ENCODE peak calls at places on chromosomes 2 and 18, in seven cellular contexts. W is Calu3, V is progenitor cell of endocrine pancreas, N is endothelial cell, A is AG10803, M is AG09309, U is ovary. Z is an unnamed sample.
A peak's percentile ranks its signal among the peaks of the same experiment; 100 is the strongest.

GRCh38 chr2:47039913-47040562 is 115.1 kb downstream of the STPG4 start:
- DNase-seq in M (no peak), U (no peak), A (no peak), N (no peak), W (no peak), V (no peak), Z (no peak)

GRCh38 chr2:220226541-220226940 is 599.1 kb downstream of the SLC4A3 start:
- DNase-seq in V (no peak), W (no peak), N (no peak), A (no peak), U (no peak), M (no peak), Z (no peak)

GRCh38 chr2:240947607-240948006 is 41.5 kb downstream of the CROCC2 start:
- DNase-seq in N (no peak), V (peak; percentile 8), W (no peak), A (no peak), U (no peak), M (no peak), Z (peak; percentile 66)

GRCh38 chr2:108220942-108221541 is 18.7 kb upstream of the SULT1C3 start:
- DNase-seq in V (no peak), M (no peak), U (no peak), N (no peak), W (no peak), A (no peak), Z (no peak)

GRCh38 chr2:30336978-30337841 is 105.9 kb downstream of the LBH start:
- DNase-seq in N (no peak), U (no peak), M (no peak), V (no peak), A (peak; percentile 38), W (no peak), Z (no peak)

GRCh38 chr2:48169066-48169724 is 262.9 kb upstream of the FBXO11 start:
- DNase-seq in W (no peak), N (no peak), A (no peak), M (no peak), V (no peak), U (no peak), Z (no peak)

GRCh38 chr2:65351234-65351947 is 81.0 kb downstream of the SPRED2 start:
- DNase-seq in N (no peak), U (no peak), M (no peak), V (no peak), A (no peak), W (no peak), Z (no peak)

GRCh38 chr2:151808258-151809072 is 19.8 kb downstream of the ARL5A start:
- DNase-seq in N (no peak), W (no peak), U (no peak), V (no peak), A (peak; percentile 49), M (no peak), Z (no peak)

GRCh38 chr2:229719926-229720652 is 5.7 kb upstream of the DNER start:
- DNase-seq in A (no peak), V (no peak), M (no peak), U (no peak), W (no peak), N (no peak), Z (no peak)

GRCh38 chr2:183037281-183037659 is 987 bp downstream of the NCKAP1 start:
- DNase-seq in M (no peak), V (no peak), W (no peak), N (no peak), A (peak; percentile 37), U (no peak), Z (no peak)

GRCh38 chr18:62768172-62768943 is 53.0 kb downstream of the PHLPP1 start:
- DNase-seq in N (no peak), W (no peak), V (no peak), A (no peak), M (no peak), U (no peak), Z (no peak)

GRCh38 chr2:228318218-228318617 is 136.7 kb upstream of the SPHKAP start:
- DNase-seq in V (peak; percentile 15), A (peak; percentile 17), U (no peak), W (peak; percentile 53), N (peak; percentile 64), M (no peak), Z (no peak)

GRCh38 chr2:59754336-59754735 is 799.1 kb downstream of the BCL11A start:
- DNase-seq in M (no peak), W (no peak), U (no peak), N (peak; percentile 16), V (no peak), A (no peak), Z (no peak)

GRCh38 chr2:86249843-86250402 is 50.7 kb downstream of the MRPL35 start:
- DNase-seq in A (no peak), N (no peak), W (no peak), U (no peak), M (no peak), V (no peak), Z (no peak)

GRCh38 chr2:190578158-190579057 is 43.9 kb upstream of the NEMP2 start:
- DNase-seq in A (peak; percentile 54), N (no peak), U (no peak), W (peak; percentile 39), V (no peak), M (no peak), Z (no peak)

GRCh38 chr2:145984541-145984940 is 1464.6 kb upstream of the ZEB2 start:
- DNase-seq in N (no peak), V (no peak), M (no peak), W (peak; percentile 15), A (no peak), U (no peak), Z (no peak)

GRCh38 chr2:171365232-171365631 is 68.6 kb downstream of the METTL8 start:
- DNase-seq in A (no peak), W (no peak), V (no peak), M (no peak), U (no peak), N (no peak), Z (no peak)

GRCh38 chr18:5238371-5238758 is 41.3 kb upstream of the AKAIN1 start:
- DNase-seq in U (peak; percentile 67), N (peak; percentile 59), V (peak; percentile 40), A (peak; percentile 25), W (peak; percentile 46), M (no peak), Z (peak; percentile 71)

DNA sequence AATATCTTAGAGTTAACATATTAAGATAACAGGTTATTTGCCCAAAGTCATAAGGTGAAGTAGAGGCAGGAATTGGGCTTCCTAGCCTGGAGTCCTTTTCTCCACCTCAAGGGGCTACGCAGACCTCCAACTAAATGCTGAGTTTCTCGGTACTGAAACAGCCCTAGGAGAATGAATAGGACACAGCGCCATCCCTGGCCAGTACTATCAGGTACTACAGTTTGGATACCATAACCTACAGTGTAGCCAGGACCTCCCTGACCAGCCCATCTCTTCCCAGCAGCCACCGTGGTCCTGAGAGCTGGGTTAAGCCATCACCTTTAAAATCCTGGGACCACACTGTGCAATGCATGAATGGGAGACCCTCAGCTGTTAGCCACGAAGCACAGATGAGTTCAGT is 15.7 kb downstream of the CASP8 start:
- DNase-seq in A (no peak), W (no peak), U (no peak), M (no peak), V (no peak), N (no peak), Z (no peak)
- TF ChIP-seq CTCF in A (no peak), W (no peak), U (no peak), M (no peak), V (no peak), N (peak; percentile 30), Z (no peak)

GRCh38 chr2:232888839-232889529 is 18.9 kb downstream of the SNORC start:
- DNase-seq in U (no peak), A (no peak), M (no peak), V (no peak), W (no peak), N (no peak), Z (peak; percentile 58)

GRCh38 chr2:232888099-232888836 is 18.2 kb downstream of the SNORC start:
- DNase-seq in N (no peak), U (no peak), V (no peak), W (no peak), A (no peak), M (no peak), Z (no peak)

GRCh38 chr2:232886632-232887031 is 16.6 kb downstream of the SNORC start:
- DNase-seq in A (no peak), M (no peak), W (no peak), V (no peak), N (no peak), U (no peak), Z (no peak)

GRCh38 chr2:232886176-232886575 is 16.1 kb downstream of the SNORC start:
- DNase-seq in N (no peak), U (no peak), W (no peak), A (no peak), V (no peak), M (no peak), Z (no peak)

DNA sequence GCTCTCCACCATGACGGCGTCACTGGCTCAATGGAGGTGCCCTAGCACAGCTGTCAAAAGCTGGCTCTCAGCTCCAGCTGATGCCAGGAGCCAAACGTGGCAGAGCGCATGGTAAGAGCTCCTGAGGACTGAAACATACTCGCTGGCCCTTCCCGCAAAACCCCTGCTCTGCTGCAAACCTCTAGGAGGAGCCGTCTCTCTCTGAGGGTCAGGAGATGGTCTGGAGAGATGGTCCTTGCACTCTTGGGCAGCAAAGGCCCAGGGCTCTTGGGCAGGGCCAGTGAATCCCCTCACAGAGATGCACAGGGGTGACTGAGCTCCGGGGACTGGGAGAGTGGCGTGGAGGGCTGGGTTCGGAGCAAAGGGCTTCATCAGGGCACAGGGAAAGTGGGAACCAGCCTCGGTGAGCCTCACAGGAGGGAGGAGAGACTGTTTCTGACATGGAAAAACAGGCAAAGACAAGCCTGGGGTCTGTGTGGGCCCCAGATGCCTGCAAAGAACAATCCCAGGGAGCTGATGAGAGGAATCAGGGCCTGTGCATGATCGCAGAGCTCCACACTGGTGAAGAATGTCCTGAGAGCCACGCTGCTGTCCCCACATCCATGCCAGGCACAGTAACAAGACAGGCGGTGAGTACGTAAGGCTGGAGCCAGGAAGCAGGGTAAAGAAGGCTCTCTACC is 17.2 kb downstream of the SNORC start:
- DNase-seq in A (no peak), M (no peak), V (no peak), W (no peak), N (no peak), U (no peak), Z (peak; percentile 65)
- TF ChIP-seq CTCF in A (peak; percentile 21), M (no peak), V (no peak), W (no peak), N (no peak), U (no peak), Z (no peak)

DNA sequence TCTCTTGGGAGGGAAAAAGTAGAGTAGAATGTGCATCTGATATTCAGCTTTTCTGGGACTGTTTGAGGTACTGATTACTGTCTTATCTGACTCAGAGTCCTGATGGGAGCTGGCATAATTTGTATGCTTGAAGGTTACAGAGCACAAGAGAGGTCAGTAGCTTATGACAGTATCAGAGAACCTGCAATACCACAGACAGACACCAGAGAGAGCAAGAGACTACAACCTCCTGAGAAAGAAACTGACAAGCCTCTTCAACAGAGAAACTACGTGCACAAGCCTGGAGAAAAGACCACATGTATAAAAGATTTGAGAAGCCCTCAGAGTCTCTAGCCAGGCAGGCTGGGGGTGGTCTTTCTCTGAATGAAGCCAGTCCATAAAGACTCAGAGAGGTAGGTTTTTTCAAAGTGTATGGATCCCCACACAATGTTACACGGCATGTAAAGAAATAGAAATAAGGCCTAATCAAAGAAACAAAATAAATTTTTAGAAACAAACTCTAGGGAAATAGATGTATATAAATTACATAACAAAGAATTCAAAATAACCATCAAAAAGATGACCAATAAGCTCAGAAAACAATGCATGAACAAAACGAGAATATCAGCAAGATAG is 568.3 kb downstream of the LRRTM4 start:
- DNase-seq in A (peak; percentile 1), U (no peak), N (peak; percentile 72), M (no peak), V (peak; percentile 23), W (no peak), Z (no peak)
- TF ChIP-seq CTCF in A (peak; percentile 24), U (no peak), N (peak; percentile 86), M (no peak), V (peak; percentile 88), W (no peak), Z (peak; percentile 90)

GRCh38 chr2:191839918-191840804 is 6.7 kb downstream of the CAVIN2 start:
- DNase-seq in A (no peak), U (no peak), N (no peak), M (no peak), W (no peak), V (no peak), Z (no peak)
- TF ChIP-seq CTCF in A (no peak), U (no peak), N (no peak), M (no peak), W (no peak), V (no peak), Z (no peak)

Z was measured in type B pancreatic cell.